ENCODE peak calls at places on chromosomes 11 and 22, in seven cellular contexts. H is fibroblast of lung, O is MM.1S, C is K562, E is PC-3, W is mammary epithelial cell, S is GM23338. K is an unnamed sample.

GRCh38 chr11:74696932-74697687 is 34.1 kb downstream of the CHRDL2 start:
- DNase-seq in C (peak), E (no peak), S (peak), H (peak), W (peak), O (no peak), K (no peak)

GRCh38 chr11:130516868-130517505 is 68.5 kb downstream of the ADAMTS15 start:
- DNase-seq in H (no peak), S (peak), C (no peak), O (no peak), W (no peak), E (no peak), K (no peak)

GRCh38 chr11:5639953-5640352 is 15.2 kb downstream of the TRIM34 start:
- DNase-seq in H (no peak), C (no peak), O (no peak), S (no peak), E (peak), W (no peak), K (no peak)

GRCh38 chr11:28476053-28476452 is 367.9 kb downstream of the METTL15 start:
- DNase-seq in H (no peak), O (no peak), S (peak), W (no peak), C (no peak), E (no peak), K (peak)

GRCh38 chr11:122141757-122142156 is 25.7 kb upstream of the BLID start:
- DNase-seq in E (peak), O (no peak), H (no peak), W (no peak), C (no peak), S (no peak), K (no peak)

GRCh38 chr11:119382101-119382500 is 611 bp upstream of the USP2 start:
- DNase-seq in O (no peak), C (peak), E (no peak), W (no peak), S (peak), H (no peak), K (no peak)

GRCh38 chr11:111528557-111528956 is 12.0 kb upstream of the LAYN start:
- DNase-seq in S (no peak), H (peak), C (no peak), O (no peak), W (no peak), E (peak), K (no peak)

GRCh38 chr22:28208797-28209196 is 289.7 kb upstream of the PITPNB start:
- DNase-seq in C (no peak), H (no peak), S (no peak), E (no peak), W (no peak), O (no peak), K (no peak)

GRCh38 chr11:5684627-5685362 is at the start of gene TRIM5:
- DNase-seq in O (peak), W (peak), C (peak), S (peak), E (peak), H (peak), K (peak)

GRCh38 chr11:13859986-13860385 is 102.5 kb upstream of the SPON1 start:
- DNase-seq in C (no peak), W (no peak), S (no peak), H (no peak), E (no peak), O (no peak), K (no peak)

GRCh38 chr11:82305123-82305522 is 428.5 kb downstream of the FAM181B start:
- DNase-seq in S (no peak), W (no peak), H (no peak), C (no peak), E (no peak), O (no peak), K (no peak)

GRCh38 chr11:97743205-97743742 is 1277.5 kb upstream of the CNTN5 start:
- DNase-seq in S (no peak), C (no peak), H (peak), O (no peak), E (no peak), W (peak), K (no peak)

GRCh38 chr11:69076129-69076791 is 27.5 kb downstream of the TPCN2 start:
- DNase-seq in W (peak), S (no peak), H (peak), O (no peak), E (peak), C (no peak), K (no peak)

GRCh38 chr11:28512143-28512756 is 404.1 kb downstream of the METTL15 start:
- DNase-seq in W (no peak), S (no peak), O (no peak), C (no peak), H (no peak), E (no peak), K (no peak)

GRCh38 chr22:40322061-40322460 is 24.2 kb upstream of the ADSL start:
- DNase-seq in H (no peak), C (no peak), W (no peak), S (no peak), E (no peak), O (no peak), K (no peak)

GRCh38 chr11:61149624-61150615 is 11.3 kb downstream of the VPS37C start:
- DNase-seq in H (no peak), O (no peak), E (peak), S (peak), W (no peak), C (peak), K (no peak)

GRCh38 chr22:23903328-23903971 is 9.3 kb downstream of the MIF start:
- DNase-seq in W (peak), H (peak), S (no peak), E (no peak), C (no peak), O (no peak), K (no peak)

GRCh38 chr22:23904855-23905254 is 10.7 kb downstream of the MIF start:
- DNase-seq in S (no peak), O (peak), C (no peak), E (no peak), H (no peak), W (no peak), K (no peak)

GRCh38 chr22:23898006-23898974 is 4.1 kb downstream of the MIF start:
- DNase-seq in H (no peak), E (no peak), O (no peak), W (no peak), C (no peak), S (no peak), K (no peak)

GRCh38 chr22:23899042-23899745 is 5.0 kb downstream of the MIF start:
- DNase-seq in H (no peak), W (no peak), O (no peak), E (no peak), S (no peak), C (no peak), K (no peak)

DNA sequence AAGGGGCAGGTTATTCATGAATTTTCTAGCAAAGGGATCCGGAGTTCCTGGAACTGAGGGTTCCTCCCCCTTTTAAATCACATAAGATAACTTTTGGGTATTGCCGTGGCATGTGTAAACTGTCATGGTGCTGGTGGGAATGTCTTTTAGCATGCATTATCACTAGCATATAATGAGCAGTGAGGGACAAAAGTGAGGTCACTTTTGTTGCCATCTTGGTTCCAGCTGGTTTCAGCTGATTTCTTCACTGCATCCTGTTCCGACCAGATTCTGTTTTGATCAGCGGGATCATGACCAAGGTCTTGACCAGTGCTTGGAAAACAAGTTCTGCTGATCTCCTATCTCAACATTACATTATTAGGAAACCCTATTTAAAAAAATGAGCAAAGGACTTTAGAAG is 7.4 kb downstream of the MIF start:
- DNase-seq in S (no peak), C (no peak), W (no peak), O (no peak), H (no peak), E (no peak), K (no peak)
- H3K4me3 ChIP-seq in S (no peak), C (no peak), W (no peak), O (no peak), H (no peak), E (no peak), K (no peak)

GRCh38 chr11:109424893-109425292 is 2.9 kb downstream of the C11orf87 start:
- DNase-seq in H (no peak), O (peak), S (peak), E (peak), C (peak), W (peak), K (no peak)
- TF ChIP-seq EZH2 in H (no peak), O (no peak), S (no peak), E (no peak), C (no peak), W (no peak), K (no peak)

DNA sequence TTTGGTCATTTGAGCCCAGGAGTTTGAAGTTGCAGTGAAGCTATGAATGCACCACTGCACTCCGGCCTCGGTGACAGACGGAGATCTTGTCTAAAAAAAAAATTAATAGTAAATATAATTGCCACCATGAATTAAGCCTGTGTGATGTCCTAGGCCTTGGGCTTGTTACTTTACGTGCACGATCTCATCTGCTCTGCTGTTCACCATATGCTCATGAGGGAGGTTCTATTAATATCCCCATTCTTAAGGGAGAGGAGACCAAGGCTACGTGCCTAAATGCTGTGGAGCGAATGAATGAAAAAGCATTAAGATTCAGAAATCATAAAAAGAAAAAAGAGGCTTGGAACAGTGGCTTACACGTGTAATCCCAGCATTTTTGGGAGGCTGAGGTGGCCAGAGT is 2.6 kb upstream of the ATG2A start:
- DNase-seq in C (no peak), W (no peak), E (no peak), S (no peak), H (no peak), O (no peak), K (no peak)
- H3K4me3 ChIP-seq in C (no peak), W (no peak), E (no peak), S (no peak), H (no peak), O (no peak), K (no peak)

GRCh38 chr11:72676874-72677341 is 2.7 kb upstream of the PDE2A start:
- DNase-seq in E (peak), C (peak), W (peak), S (peak), O (peak), H (peak), K (no peak)
- TF ChIP-seq EZH2 in E (no peak), C (no peak), W (no peak), S (no peak), O (no peak), H (peak), K (no peak)

DNA sequence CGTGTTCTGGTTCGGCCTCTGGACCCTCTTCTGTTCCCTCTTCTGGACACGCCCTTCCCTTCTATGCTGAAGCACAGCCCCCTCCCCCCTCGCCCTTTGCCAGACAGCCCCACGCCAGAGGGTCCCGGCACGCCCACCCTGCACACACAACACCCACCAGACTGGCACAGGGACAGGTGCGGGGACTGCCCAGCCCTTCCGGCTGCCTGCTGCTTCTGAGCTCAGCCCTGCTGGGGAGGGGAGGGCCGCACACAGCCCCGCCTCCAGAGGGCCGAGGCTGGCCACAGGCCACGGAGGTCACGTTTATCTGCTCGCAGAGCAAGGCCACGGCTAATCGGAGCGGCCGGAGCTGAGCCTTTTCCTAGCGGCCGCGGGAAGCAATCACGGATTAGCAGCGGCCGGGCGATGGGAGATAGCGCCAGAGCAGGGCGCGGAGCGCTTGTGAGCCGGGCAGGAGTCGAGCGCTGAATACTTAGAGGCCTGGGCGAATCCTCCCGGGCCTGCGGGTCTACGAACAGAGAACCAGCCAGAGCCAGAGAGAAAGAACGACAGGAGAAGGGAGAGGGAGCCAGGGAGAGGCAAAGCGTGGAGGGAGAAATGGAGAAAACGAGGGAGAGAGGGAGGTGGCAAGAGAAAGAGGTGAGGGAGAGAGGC is 21.5 kb downstream of the OTUB1 start:
- DNase-seq in E (no peak), H (no peak), C (peak), O (no peak), W (no peak), S (peak), K (no peak)
- H3K4me3 ChIP-seq in E (peak), H (peak), C (no peak), O (no peak), W (peak), S (peak), K (no peak)

GRCh38 chr11:65786008-65786785 is 666 bp upstream of the OVOL1 start:
- DNase-seq in O (no peak), C (no peak), W (no peak), S (peak), H (no peak), E (no peak), K (no peak)

GRCh38 chr11:65788801-65789200 is 1.9 kb downstream of the OVOL1 start:
- DNase-seq in S (no peak), W (no peak), E (no peak), H (no peak), O (no peak), C (no peak), K (no peak)

GRCh38 chr11:65787649-65788622 is 1.1 kb downstream of the OVOL1 start:
- DNase-seq in H (no peak), O (no peak), C (peak), E (no peak), S (peak), W (no peak), K (no peak)

GRCh38 chr11:65785329-65786007 is 1.4 kb upstream of the OVOL1 start:
- DNase-seq in H (no peak), W (no peak), O (no peak), C (no peak), E (no peak), S (no peak), K (no peak)

GRCh38 chr11:65786786-65787636 is at the start of gene OVOL1:
- DNase-seq in E (peak), C (no peak), O (no peak), W (peak), S (peak), H (no peak), K (no peak)
- TF ChIP-seq EZH2 in E (no peak), C (no peak), O (peak), W (no peak), S (peak), H (peak), K (no peak)